ENCODE peak calls at places on chromosomes 13 and 19, in eight cellular contexts. S is stimulated activated CD4-positive, alpha-beta T cell treated with anti-CD3 and anti-CD28 coated beads, TNF-alpha, amount 100 ng/mL, for 24 hours; X is fibroblast of pulmonary artery; U is tibial artery; L is central memory CD8-positive, alpha-beta T cell; H is Daoy; D is EL; B is T-helper 9 cell. Q is an unnamed sample.
A peak's percentile ranks its signal among the peaks of the same experiment; 100 is the strongest.

GRCh38 chr19:3407556-3408516 is 41.5 kb downstream of the NFIC start:
- DNase-seq in S (no peak), L (no peak), H (no peak), X (no peak), U (peak; percentile 87), B (no peak), D (no peak), Q (peak; percentile 83)

GRCh38 chr13:21124853-21125252 is 51.5 kb downstream of the SKA3 start:
- DNase-seq in L (no peak), X (peak; percentile 67), H (peak; percentile 77), U (no peak), S (no peak), B (no peak), D (peak; percentile 59), Q (peak; percentile 89)

GRCh38 chr13:50847501-50847900 is 4.0 kb upstream of the DLEU7 start:
- DNase-seq in H (no peak), S (no peak), D (no peak), X (no peak), U (no peak), L (no peak), B (no peak), Q (peak; percentile 10)

GRCh38 chr13:106488671-106489070 is 46.8 kb downstream of the EFNB2 start:
- DNase-seq in X (no peak), S (no peak), U (no peak), D (no peak), L (no peak), B (no peak), H (no peak), Q (no peak)

GRCh38 chr19:45179063-45179847 is 671 bp downstream of the BLOC1S3 start:
- DNase-seq in L (peak; percentile 16), S (no peak), U (no peak), B (peak; percentile 21), D (peak; percentile 38), X (peak; percentile 33), H (peak; percentile 74), Q (peak; percentile 71)

GRCh38 chr19:33799507-33799906 is 2.8 kb downstream of the KCTD15 start:
- DNase-seq in S (no peak), U (no peak), B (no peak), L (no peak), X (no peak), H (no peak), D (no peak), Q (no peak)

GRCh38 chr13:109745060-109745459 is 41.3 kb downstream of the IRS2 start:
- DNase-seq in S (no peak), L (no peak), D (no peak), X (no peak), U (no peak), H (no peak), B (no peak), Q (no peak)

GRCh38 chr13:66532146-66532545 is 698.0 kb downstream of the PCDH9 start:
- DNase-seq in H (no peak), B (no peak), X (peak; percentile 66), L (no peak), U (no peak), S (no peak), D (peak; percentile 73), Q (peak; percentile 55)

GRCh38 chr19:48617146-48617937 is 1.6 kb downstream of the RPL18 start:
- DNase-seq in U (peak; percentile 60), B (no peak), X (no peak), H (no peak), L (no peak), S (no peak), D (no peak), Q (peak; percentile 76)

GRCh38 chr19:1355258-1355973 is 28.3 kb upstream of the NDUFS7 start:
- DNase-seq in U (no peak), D (no peak), S (no peak), B (no peak), L (no peak), X (peak; percentile 29), H (no peak), Q (peak; percentile 39)

GRCh38 chr19:19543640-19544039 is 5.6 kb downstream of the CILP2 start:
- DNase-seq in U (no peak), L (no peak), S (no peak), D (no peak), B (no peak), H (no peak), X (no peak), Q (no peak)

GRCh38 chr19:29694669-29695627 is 20.1 kb downstream of the C19orf12 start:
- DNase-seq in X (peak; percentile 77), B (peak; percentile 77), H (peak; percentile 70), S (peak; percentile 69), L (peak; percentile 71), U (peak; percentile 90), D (peak; percentile 61), Q (peak; percentile 83)

GRCh38 chr13:20387006-20387405 is 138.7 kb downstream of the CRYL1 start:
- DNase-seq in D (no peak), S (no peak), H (no peak), L (no peak), B (no peak), X (no peak), U (no peak), Q (no peak)

GRCh38 chr19:42355896-42356295 is 30.5 kb downstream of the MEGF8 start:
- DNase-seq in X (no peak), S (no peak), H (no peak), U (no peak), D (no peak), L (no peak), B (no peak), Q (no peak)

GRCh38 chr13:98222816-98223215 is 45.7 kb upstream of the RNF113B start:
- DNase-seq in B (no peak), D (no peak), S (no peak), H (no peak), X (no peak), L (no peak), U (no peak), Q (no peak)

GRCh38 chr13:30974350-30974749 is 41.9 kb downstream of the TEX26 start:
- DNase-seq in D (no peak), U (no peak), S (no peak), L (no peak), B (no peak), H (no peak), X (no peak), Q (no peak)

GRCh38 chr19:55809381-55810058 is 22.3 kb downstream of the NLRP11 start:
- DNase-seq in U (no peak), X (peak; percentile 53), L (no peak), H (peak; percentile 97), S (no peak), D (peak; percentile 68), B (no peak), Q (peak; percentile 8)

GRCh38 chr19:15210323-15210774 is 9.6 kb upstream of the NOTCH3 start:
- DNase-seq in U (peak; percentile 97), S (no peak), L (no peak), D (peak; percentile 81), H (peak; percentile 91), B (no peak), X (peak; percentile 74), Q (peak; percentile 39)

GRCh38 chr19:40609561-40610395 is 8.6 kb downstream of the LTBP4 start:
- DNase-seq in D (peak; percentile 74), S (peak; percentile 86), L (peak; percentile 74), B (peak; percentile 83), X (no peak), H (peak; percentile 93), U (peak; percentile 93), Q (peak; percentile 86)

GRCh38 chr13:25429466-25429865 is 57.7 kb downstream of the ATP8A2 start:
- DNase-seq in X (no peak), L (no peak), S (no peak), D (no peak), H (no peak), B (no peak), U (no peak), Q (peak; percentile 2)

GRCh38 chr13:46179576-46180368 is 2.2 kb downstream of the LCP1 start:
- DNase-seq in S (peak; percentile 61), L (peak; percentile 43), B (peak; percentile 72), H (no peak), D (no peak), X (no peak), U (peak; percentile 73), Q (no peak)

GRCh38 chr13:23289917-23290357 is 109.2 kb downstream of the SGCG start:
- DNase-seq in D (peak; percentile 65), X (peak; percentile 74), U (no peak), S (no peak), L (no peak), B (no peak), H (peak; percentile 2), Q (peak; percentile 36)

GRCh38 chr13:98478134-98479129 is 98.5 kb downstream of the STK24 start:
- DNase-seq in H (peak; percentile 76), D (peak; percentile 68), L (no peak), S (no peak), U (no peak), X (no peak), B (no peak), Q (peak; percentile 91)

GRCh38 chr13:41746259-41746658 is 214.7 kb downstream of the VWA8 start:
- DNase-seq in U (no peak), D (peak; percentile 78), S (no peak), L (no peak), H (peak; percentile 69), X (peak; percentile 40), B (no peak), Q (peak; percentile 76)

GRCh38 chr19:1481893-1482360 is 2.9 kb upstream of the C19orf25 start:
- DNase-seq in U (no peak), L (no peak), S (no peak), H (no peak), D (no peak), B (no peak), X (no peak), Q (no peak)

GRCh38 chr13:32415019-32415418 is 12.9 kb downstream of the N4BP2L1 start:
- DNase-seq in S (no peak), D (no peak), L (no peak), H (no peak), X (no peak), B (no peak), U (no peak), Q (no peak)

GRCh38 chr13:42883771-42884170 is 102.4 kb downstream of the FAM216B start:
- DNase-seq in B (no peak), H (peak; percentile 4), L (no peak), S (no peak), U (no peak), X (peak; percentile 79), D (peak; percentile 65), Q (peak; percentile 58)

GRCh38 chr19:4597278-4597974 is 37.9 kb upstream of the SEMA6B start:
- DNase-seq in U (no peak), D (peak; percentile 33), B (no peak), X (no peak), L (no peak), S (no peak), H (peak; percentile 48), Q (no peak)

GRCh38 chr13:43516401-43516826 is 270.4 kb downstream of the ENOX1 start:
- DNase-seq in S (no peak), B (no peak), U (no peak), D (peak; percentile 24), L (no peak), H (no peak), X (peak; percentile 76), Q (peak; percentile 61)

GRCh38 chr19:19520989-19521388 is 5.0 kb downstream of the NDUFA13 start:
- DNase-seq in L (no peak), U (no peak), H (no peak), X (no peak), S (no peak), D (no peak), B (no peak), Q (no peak)

GRCh38 chr19:36973021-36973843 is 57.1 kb downstream of the ZNF568 start:
- DNase-seq in H (peak; percentile 75), U (peak; percentile 91), S (peak; percentile 56), L (peak; percentile 68), B (peak; percentile 72), X (peak; percentile 75), D (peak; percentile 82), Q (peak; percentile 92)

GRCh38 chr19:51107406-51108065 is 673 bp downstream of the CTU1 start:
- DNase-seq in X (peak; percentile 25), B (no peak), H (peak; percentile 68), S (no peak), D (peak; percentile 55), L (no peak), U (no peak), Q (peak; percentile 47)

GRCh38 chr19:982567-983170 is 1.5 kb upstream of the WDR18 start:
- DNase-seq in D (peak; percentile 62), H (peak; percentile 84), B (peak; percentile 77), U (peak; percentile 79), S (peak; percentile 42), L (peak; percentile 55), X (peak; percentile 52), Q (peak; percentile 86)

GRCh38 chr13:100491164-100491847 is 97.3 kb downstream of the GGACT start:
- DNase-seq in U (no peak), H (no peak), X (peak; percentile 89), B (no peak), L (no peak), S (no peak), D (no peak), Q (peak; percentile 55)

Q was measured in astrocyte of the hippocampus.